ENCODE peak calls at places on chromosomes 6 and 20, in six cellular contexts. Q, G, X, J, Z and E are unnamed samples.

GRCh38 chr20:14414560-14414959 is 77.1 kb upstream of the FLRT3 start:
- DNase-seq in Q (no peak), G (no peak), X (no peak), J (no peak), Z (no peak), E (no peak)

GRCh38 chr20:43188234-43188653 is 1.5 kb downstream of the PTPRT start:
- DNase-seq in Q (no peak), G (no peak), X (no peak), J (no peak), Z (no peak), E (no peak)

GRCh38 chr20:52025938-52026337 is 165.6 kb downstream of the ZFP64 start:
- DNase-seq in Q (no peak), G (peak), X (no peak), J (peak), Z (no peak), E (no peak)

GRCh38 chr6:11810854-11811643 is 32.4 kb upstream of the ADTRP start:
- DNase-seq in Q (no peak), G (peak), X (no peak), J (no peak), Z (no peak), E (no peak)

GRCh38 chr6:11920566-11920965 is 91.5 kb upstream of the HIVEP1 start:
- DNase-seq in Q (no peak), G (no peak), X (no peak), J (no peak), Z (no peak), E (no peak)

GRCh38 chr6:30735668-30736314 is 6.7 kb downstream of the FLOT1 start:
- DNase-seq in Q (no peak), G (no peak), X (no peak), J (no peak), Z (no peak), E (no peak)

GRCh38 chr20:56689318-56689717 is 60.2 kb downstream of the TFAP2C start:
- DNase-seq in Q (no peak), G (no peak), X (no peak), J (no peak), Z (peak), E (no peak)

GRCh38 chr6:27865952-27866369 is 46.2 kb downstream of the OR2B2 start:
- DNase-seq in Q (no peak), G (no peak), X (no peak), J (no peak), Z (no peak), E (peak)

GRCh38 chr6:93721386-93722048 is 302.2 kb upstream of the EPHA7 start:
- DNase-seq in Q (peak), G (no peak), X (peak), J (peak), Z (no peak), E (peak)

GRCh38 chr20:846894-847278 is 13.4 kb downstream of the FAM110A start:
- DNase-seq in Q (no peak), G (no peak), X (no peak), J (no peak), Z (no peak), E (no peak)

GRCh38 chr6:165883851-165884640 is 221.0 kb upstream of the PDE10A start:
- DNase-seq in Q (no peak), G (peak), X (no peak), J (peak), Z (no peak), E (no peak)

GRCh38 chr6:50822078-50822476 is 3.4 kb downstream of the TFAP2B start:
- DNase-seq in Q (no peak), G (no peak), X (no peak), J (no peak), Z (no peak), E (no peak)

GRCh38 chr20:61980647-61981583 is 84.8 kb downstream of the TAF4 start:
- DNase-seq in Q (no peak), G (no peak), X (no peak), J (peak), Z (no peak), E (no peak)

GRCh38 chr20:61587036-61587435 is 335.0 kb downstream of the CDH4 start:
- DNase-seq in Q (no peak), G (no peak), X (no peak), J (no peak), Z (no peak), E (no peak)

GRCh38 chr6:658244-658643 is 1.3 kb upstream of the HUS1B start:
- DNase-seq in Q (no peak), G (peak), X (no peak), J (peak), Z (no peak), E (no peak)

GRCh38 chr6:30171677-30172471 is 8.5 kb downstream of the TRIM15 start:
- DNase-seq in Q (peak), G (no peak), X (peak), J (peak), Z (no peak), E (peak)

GRCh38 chr6:30483677-30484279 is 5.5 kb upstream of the HLA-E start:
- DNase-seq in Q (peak), G (peak), X (no peak), J (peak), Z (no peak), E (no peak)

GRCh38 chr6:84428300-84428907 is 201.0 kb upstream of the CEP162 start:
- DNase-seq in Q (peak), G (peak), X (no peak), J (peak), Z (peak), E (peak)

GRCh38 chr20:58989196-58989595 is 8.1 kb downstream of the NELFCD start:
- DNase-seq in Q (no peak), G (no peak), X (no peak), J (no peak), Z (no peak), E (no peak)

GRCh38 chr6:156933201-156934053 is 156.2 kb downstream of the ARID1B start:
- DNase-seq in Q (peak), G (no peak), X (no peak), J (no peak), Z (no peak), E (peak)

GRCh38 chr20:49999329-49999728 is 16.5 kb downstream of the SNAI1 start:
- DNase-seq in Q (no peak), G (no peak), X (no peak), J (no peak), Z (peak), E (no peak)

GRCh38 chr6:166725571-166725970 is 98.5 kb upstream of the RPS6KA2 start:
- DNase-seq in Q (no peak), G (no peak), X (no peak), J (no peak), Z (no peak), E (no peak)

GRCh38 chr6:37127961-37128862 is 41.7 kb upstream of the PIM1 start:
- DNase-seq in Q (no peak), G (peak), X (no peak), J (peak), Z (peak), E (no peak)

GRCh38 chr6:140623498-140623897 is 1249.0 kb upstream of the CITED2 start:
- DNase-seq in Q (no peak), G (peak), X (no peak), J (peak), Z (no peak), E (no peak)

GRCh38 chr20:23692725-23693124 is 3.9 kb upstream of the CST4 start:
- DNase-seq in Q (no peak), G (no peak), X (no peak), J (no peak), Z (no peak), E (no peak)

GRCh38 chr20:23691675-23692074 is 2.8 kb upstream of the CST4 start:
- DNase-seq in Q (no peak), G (peak), X (no peak), J (peak), Z (peak), E (no peak)

GRCh38 chr20:23687986-23688385 is 852 bp downstream of the CST4 start:
- DNase-seq in Q (no peak), G (no peak), X (no peak), J (no peak), Z (no peak), E (no peak)

GRCh38 chr20:23689399-23689690 is 507 bp upstream of the CST4 start:
- DNase-seq in Q (no peak), G (no peak), X (no peak), J (no peak), Z (no peak), E (no peak)

GRCh38 chr20:23690581-23690980 is 1.7 kb upstream of the CST4 start:
- DNase-seq in Q (no peak), G (no peak), X (no peak), J (no peak), Z (no peak), E (no peak)
- H3K14ac ChIP-seq in Q (no peak), G (peak), X (no peak), J (peak), Z (no peak), E (no peak)

GRCh38 chr20:3247638-3248037 is 8.6 kb upstream of the SLC4A11 start:
- DNase-seq in Q (no peak), G (no peak), X (no peak), J (no peak), Z (peak), E (no peak)

GRCh38 chr20:3246682-3247081 is 7.7 kb upstream of the SLC4A11 start:
- DNase-seq in Q (no peak), G (no peak), X (no peak), J (no peak), Z (no peak), E (no peak)

GRCh38 chr20:3248167-3248992 is 9.4 kb upstream of the SLC4A11 start:
- DNase-seq in Q (peak), G (no peak), X (no peak), J (peak), Z (peak), E (peak)

GRCh38 chr20:3250091-3250504 is 11.1 kb upstream of the SLC4A11 start:
- DNase-seq in Q (peak), G (no peak), X (no peak), J (peak), Z (no peak), E (peak)

DNA sequence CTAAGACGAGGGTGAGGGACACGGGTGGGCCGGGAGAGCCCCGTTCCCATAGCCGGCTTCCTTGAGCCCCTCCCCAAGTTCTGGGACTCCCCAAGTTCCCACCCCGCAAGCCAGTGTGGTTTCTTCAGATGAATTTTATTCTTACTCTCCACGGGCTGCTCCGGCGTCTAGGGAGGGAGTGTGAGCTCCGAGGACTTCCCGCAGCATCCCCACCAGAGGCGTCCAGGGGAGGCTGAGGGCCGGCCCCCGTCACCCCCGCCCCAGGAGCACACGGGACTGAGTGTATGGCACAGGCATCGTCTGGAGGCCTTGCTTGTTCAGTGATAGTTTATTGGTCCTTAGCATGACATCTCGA is 10.0 kb upstream of the SLC4A11 start:
- DNase-seq in Q (no peak), G (no peak), X (no peak), J (no peak), Z (no peak), E (no peak)
- H4K91ac ChIP-seq in Q (no peak), G (no peak), X (no peak), J (no peak), Z (no peak), E (no peak)

GRCh38 chr6:143971453-143971852 is 36.6 kb downstream of the PLAGL1 start:
- DNase-seq in Q (no peak), G (peak), X (no peak), J (no peak), Z (no peak), E (no peak)

GRCh38 chr6:143974089-143974488 is 34.0 kb downstream of the PLAGL1 start:
- DNase-seq in Q (no peak), G (no peak), X (no peak), J (no peak), Z (no peak), E (no peak)

GRCh38 chr6:143976834-143977354 is 31.2 kb downstream of the PLAGL1 start:
- DNase-seq in Q (no peak), G (no peak), X (no peak), J (no peak), Z (no peak), E (no peak)

GRCh38 chr6:143970827-143971226 is 37.2 kb downstream of the PLAGL1 start:
- DNase-seq in Q (no peak), G (no peak), X (no peak), J (no peak), Z (no peak), E (no peak)

GRCh38 chr6:143973097-143973979 is 34.7 kb downstream of the PLAGL1 start:
- DNase-seq in Q (peak), G (no peak), X (peak), J (peak), Z (no peak), E (peak)
- H3K14ac ChIP-seq in Q (no peak), G (no peak), X (no peak), J (no peak), Z (no peak), E (no peak)

DNA sequence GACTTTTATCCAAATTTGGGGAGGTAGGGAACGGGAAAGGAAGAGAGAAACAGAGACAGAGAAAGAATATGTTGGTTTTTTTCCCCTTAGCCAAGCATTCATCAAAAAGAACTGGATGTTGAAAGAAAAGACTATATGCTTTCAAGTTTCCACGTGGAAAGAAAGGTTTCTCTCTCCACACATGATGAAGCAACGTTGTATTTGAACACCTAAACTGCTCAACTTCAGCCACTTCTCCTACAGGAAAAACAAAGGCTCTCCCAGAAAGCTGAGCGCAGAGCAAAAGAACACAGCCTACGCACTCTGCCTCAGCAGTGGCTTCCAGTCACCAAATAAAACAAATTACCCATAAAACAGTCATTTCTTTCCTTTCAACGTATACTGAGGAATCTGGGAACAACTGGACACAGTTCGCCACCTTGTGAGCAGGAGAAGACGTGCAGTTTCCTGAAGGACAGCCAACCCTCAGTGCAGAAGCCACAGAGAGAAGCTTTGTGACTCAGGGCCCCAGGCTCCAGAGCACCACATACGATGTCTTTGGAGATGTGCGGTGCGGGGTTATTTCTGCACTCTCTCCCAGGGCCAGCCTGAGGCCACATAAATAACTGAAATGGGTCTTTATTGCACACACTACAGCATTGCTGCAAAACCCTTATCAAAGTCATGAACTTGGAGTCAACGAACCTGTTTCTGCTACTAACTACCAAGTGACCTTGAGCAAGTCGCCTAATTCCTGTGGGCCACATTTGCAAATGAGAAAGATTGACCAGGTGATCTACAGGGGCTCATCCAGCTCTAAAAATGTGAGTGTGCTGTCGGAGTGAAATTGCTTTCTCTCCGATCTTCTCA is 10.1 kb downstream of the IL17F start:
- DNase-seq in Q (peak), G (peak), X (peak), J (peak), Z (peak), E (peak)
- H4K91ac ChIP-seq in Q (no peak), G (no peak), X (no peak), J (no peak), Z (no peak), E (no peak)

GRCh38 chr6:112039431-112039770 is 14.5 kb upstream of the CCN6 start:
- DNase-seq in Q (no peak), G (no peak), X (no peak), J (no peak), Z (peak), E (no peak)
- H3K14ac ChIP-seq in Q (no peak), G (no peak), X (no peak), J (no peak), Z (no peak), E (no peak)

GRCh38 chr6:144351741-144352140 is 66.6 kb downstream of the UTRN start:
- DNase-seq in Q (no peak), G (no peak), X (no peak), J (no peak), Z (no peak), E (no peak)
- H4K91ac ChIP-seq in Q (no peak), G (no peak), X (no peak), J (no peak), Z (no peak), E (no peak)